ENCODE peak calls at places on chromosome 1, in seven cellular contexts. N is adrenal gland, F is heart right ventricle, R is thyroid gland, A is epithelial cell of esophagus, O is RWPE2, X is A549. I is an unnamed sample.

GRCh38 chr1:26530898-26531598 is 1.5 kb downstream of the RPS6KA1 start:
- DNase-seq in A (peak; percentile 90), R (peak; percentile 91), N (peak; percentile 48), X (peak; percentile 72), O (peak; percentile 98), F (no peak), I (no peak)

GRCh38 chr1:54361342-54361741 is 44.9 kb downstream of the SSBP3 start:
- DNase-seq in O (no peak), X (no peak), F (no peak), A (no peak), R (no peak), N (no peak), I (no peak)

GRCh38 chr1:50424045-50424939 is 1.0 kb upstream of the DMRTA2 start:
- DNase-seq in O (no peak), R (no peak), A (peak; percentile 30), N (no peak), X (no peak), F (no peak), I (no peak)

GRCh38 chr1:242139437-242139836 is 140.5 kb upstream of the MAP1LC3C start:
- DNase-seq in A (no peak), F (no peak), O (no peak), X (no peak), R (no peak), N (no peak), I (no peak)

GRCh38 chr1:204439976-204440375 is 28.4 kb upstream of the PPP1R15B start:
- DNase-seq in X (no peak), N (no peak), A (no peak), F (no peak), O (no peak), R (no peak), I (no peak)

GRCh38 chr1:248421384-248421783 is 18.5 kb downstream of the OR2T1 start:
- DNase-seq in O (no peak), X (peak; percentile 4), F (no peak), A (no peak), R (no peak), N (no peak), I (no peak)

GRCh38 chr1:40899230-40899870 is 37.2 kb upstream of the CITED4 start:
- DNase-seq in X (no peak), O (peak; percentile 88), A (peak; percentile 96), N (no peak), F (no peak), R (peak; percentile 84), I (no peak)

GRCh38 chr1:73673980-73674379 is 524.0 kb downstream of the LRRIQ3 start:
- DNase-seq in X (no peak), R (no peak), A (peak; percentile 79), N (no peak), O (no peak), F (no peak), I (no peak)

GRCh38 chr1:27555700-27556424 is 48.1 kb downstream of the AHDC1 start:
- DNase-seq in F (peak; percentile 73), A (no peak), R (no peak), O (no peak), X (no peak), N (peak; percentile 51), I (no peak)

GRCh38 chr1:9016455-9016854 is 9.8 kb downstream of the SLC2A7 start:
- DNase-seq in F (no peak), O (no peak), X (no peak), R (no peak), A (no peak), N (no peak), I (no peak)
- H3K4me3 ChIP-seq in F (no peak overlapping the region), O (no peak overlapping the region), X (no peak overlapping the region), R (no peak overlapping the region), A (no peak overlapping the region), N (no peak overlapping the region), I (no peak overlapping the region)

DNA sequence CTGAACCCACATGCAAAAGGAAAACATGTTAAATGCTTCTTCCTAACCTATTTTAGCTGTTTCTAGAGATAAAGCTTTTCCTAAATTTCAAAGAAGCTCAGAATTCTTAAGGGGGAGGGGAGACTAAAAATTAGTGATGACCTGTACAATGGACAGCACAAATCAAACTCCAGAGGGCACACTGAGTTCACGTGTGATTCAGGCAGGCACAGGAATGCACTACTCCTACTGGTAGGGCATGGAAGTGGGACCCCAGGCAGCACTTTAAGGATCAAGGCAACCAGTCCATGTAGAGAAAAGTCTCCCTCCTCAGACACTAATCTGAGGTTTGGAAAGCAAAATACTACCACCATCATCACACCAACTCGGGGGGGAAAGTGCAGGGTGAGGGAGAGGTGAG is 31.3 kb upstream of the CLCA4 start:
- DNase-seq in A (peak; percentile 61), R (no peak), N (no peak), F (no peak), X (peak; percentile 47), O (no peak), I (no peak)
- TF ChIP-seq CTCF in A (peak; percentile 56), R (no peak), N (no peak), F (no peak), X (no peak), O (peak; percentile 65), I (no peak)

DNA sequence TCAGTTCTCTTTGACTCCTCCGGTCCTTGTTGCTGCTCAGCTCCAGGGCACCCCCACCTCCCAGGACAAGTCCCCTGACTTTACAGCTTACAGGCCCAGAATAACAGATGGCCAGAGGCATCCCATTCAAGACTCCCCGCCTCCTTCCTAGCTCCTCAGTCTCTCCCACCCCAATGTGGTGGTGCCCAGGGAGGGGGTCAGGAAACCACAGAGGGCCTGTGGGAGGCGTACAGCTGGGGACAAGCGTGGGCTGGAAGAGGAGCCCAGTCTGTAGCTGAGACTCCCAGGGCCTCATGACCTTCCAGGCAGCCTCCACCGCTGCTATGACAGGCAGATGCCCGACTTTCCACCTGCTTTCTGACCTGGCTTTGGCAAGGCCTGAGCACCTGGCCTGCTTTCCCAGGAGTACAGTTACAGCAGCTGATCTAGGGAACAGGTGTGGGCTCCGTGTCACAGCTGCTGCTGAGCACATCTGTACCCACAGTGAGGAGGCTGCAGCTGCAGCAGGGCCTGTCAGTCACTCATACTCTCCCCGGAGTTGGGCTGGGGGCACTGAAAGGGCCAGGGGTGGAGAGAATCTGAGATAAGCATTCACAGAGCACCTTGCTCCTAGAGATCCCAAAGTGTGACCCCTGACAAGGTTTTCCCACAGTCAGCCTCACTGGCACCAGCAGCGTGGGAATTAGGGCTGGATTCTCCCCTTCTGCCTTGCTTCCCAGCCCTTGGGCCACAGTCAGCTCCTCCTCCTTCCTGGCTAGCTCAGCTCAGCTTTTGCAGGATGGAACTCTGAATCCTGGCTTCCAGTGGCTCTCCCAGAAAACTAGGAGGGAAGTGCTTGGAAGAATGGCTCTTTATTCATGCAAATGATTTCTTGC is 7.1 kb upstream of the NAV1 start:
- DNase-seq in F (peak; percentile 62), R (no peak), X (no peak), A (no peak), N (no peak), O (no peak), I (no peak)
- H3K4me3 ChIP-seq in F (no peak overlapping the region), R (no peak overlapping the region), X (no peak overlapping the region), A (no peak overlapping the region), N (no peak overlapping the region), O (no peak overlapping the region), I (no peak overlapping the region)

GRCh38 chr1:168340796-168341510 is 60.3 kb downstream of the TBX19 start:
- DNase-seq in N (no peak), A (peak; percentile 31), R (no peak), F (no peak), X (no peak), O (no peak), I (no peak)

GRCh38 chr1:168342572-168343280 is 62.0 kb downstream of the TBX19 start:
- DNase-seq in A (peak; percentile 90), N (peak; percentile 83), F (peak; percentile 90), X (peak; percentile 88), R (peak; percentile 81), O (peak; percentile 67), I (peak; percentile 97)

GRCh38 chr1:168341576-168341975 is 60.9 kb downstream of the TBX19 start:
- DNase-seq in R (no peak), F (no peak), N (no peak), X (no peak), A (peak; percentile 53), O (no peak), I (no peak)

GRCh38 chr1:168345939-168346338 is 65.3 kb downstream of the TBX19 start:
- DNase-seq in O (no peak), R (no peak), N (no peak), X (no peak), A (no peak), F (no peak), I (no peak)

GRCh38 chr1:168343566-168343965 is 62.9 kb downstream of the TBX19 start:
- DNase-seq in A (no peak), X (peak; percentile 26), N (no peak), F (no peak), O (no peak), R (no peak), I (no peak)
- TF ChIP-seq CTCF in A (peak; percentile 23), X (peak; percentile 41), N (no peak), F (no peak), O (no peak), R (no peak), I (no peak)

DNA sequence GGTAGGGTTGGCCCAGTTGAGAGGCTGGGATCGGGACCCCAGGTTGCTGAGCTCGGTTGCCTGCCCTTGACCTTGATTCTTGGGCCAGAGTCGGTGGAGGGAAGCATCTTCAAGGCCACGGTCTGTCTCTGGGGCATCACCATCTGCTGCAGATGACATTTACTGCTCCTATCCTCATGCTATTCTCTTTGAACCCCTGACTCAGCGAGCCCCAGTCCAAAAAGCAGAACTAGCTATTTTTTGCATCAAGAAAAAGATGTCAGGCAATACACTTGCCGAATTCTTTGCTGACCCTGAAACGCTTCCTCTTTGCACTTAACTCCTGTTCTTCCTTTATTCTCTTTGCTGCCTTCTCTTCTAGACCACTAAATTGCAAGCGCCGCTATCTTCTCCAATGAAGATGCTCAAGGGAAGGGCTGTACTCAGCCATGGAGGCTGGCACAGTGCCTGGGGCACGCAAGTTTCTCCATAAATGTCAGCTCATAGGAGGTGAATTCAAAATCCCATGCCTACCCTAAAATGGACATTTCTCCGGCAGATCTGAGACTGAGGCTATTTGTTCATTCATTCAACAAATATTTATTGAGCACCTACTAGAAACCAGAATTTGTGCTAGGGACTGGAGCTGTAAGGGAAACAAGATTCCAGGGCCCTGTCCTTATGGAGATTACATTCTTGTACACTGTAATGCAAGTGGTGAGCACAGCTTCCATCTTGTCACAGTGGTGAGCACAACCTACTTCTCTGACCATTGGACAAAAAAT is 20.5 kb upstream of the CAPZB start:
- DNase-seq in R (no peak), N (no peak), X (no peak), A (no peak), O (no peak), F (peak; percentile 48), I (no peak)
- H3K4me3 ChIP-seq in R (no peak overlapping the region), N (no peak overlapping the region), X (no peak overlapping the region), A (no peak overlapping the region), O (no peak overlapping the region), F (no peak overlapping the region), I (no peak overlapping the region)

I was measured in sigmoid colon.